ENCODE peak calls at places on chromosome 1, in seven cellular contexts. One of them, this sample, is unnamed.

GRCh38 chr1:3379934-3380333 is 74.5 kb upstream of the ARHGEF16 start:
- DNase-seq in heart left ventricle: no peak
- DNase-seq in suprapubic skin: no peak
- DNase-seq in endodermal cell: no peak
- DNase-seq in right cardiac atrium: no peak
- DNase-seq in lung: no peak
- DNase-seq in left ventricle myocardium inferior: no peak
- DNase-seq in this sample: no peak

GRCh38 chr1:6267686-6268281 is 6.9 kb upstream of the GPR153 start:
- DNase-seq in endodermal cell: no peak
- DNase-seq in right cardiac atrium: no peak
- DNase-seq in lung: no peak
- DNase-seq in suprapubic skin: no peak
- DNase-seq in left ventricle myocardium inferior: no peak
- DNase-seq in heart left ventricle: no peak
- DNase-seq in this sample: no peak

GRCh38 chr1:67126974-67127373 is 7.8 kb downstream of the C1orf141 start:
- DNase-seq in suprapubic skin: no peak
- DNase-seq in lung: no peak
- DNase-seq in left ventricle myocardium inferior: no peak
- DNase-seq in right cardiac atrium: no peak
- DNase-seq in heart left ventricle: no peak
- DNase-seq in endodermal cell: no peak
- DNase-seq in this sample: no peak

GRCh38 chr1:108053291-108054023 is 88.5 kb upstream of the VAV3 start:
- DNase-seq in endodermal cell: no peak
- DNase-seq in heart left ventricle: no peak
- DNase-seq in left ventricle myocardium inferior: no peak
- DNase-seq in right cardiac atrium: no peak
- DNase-seq in suprapubic skin: no peak
- DNase-seq in lung: no peak
- DNase-seq in this sample: no peak

GRCh38 chr1:184031127-184032107 is 6.1 kb downstream of the COLGALT2 start:
- DNase-seq in heart left ventricle: no peak
- DNase-seq in suprapubic skin: no peak
- DNase-seq in left ventricle myocardium inferior: no peak
- DNase-seq in right cardiac atrium: no peak
- DNase-seq in endodermal cell: no peak
- DNase-seq in lung: no peak
- DNase-seq in this sample: no peak

GRCh38 chr1:93938461-93939145 is 29.4 kb upstream of the GCLM start:
- DNase-seq in heart left ventricle: no peak
- DNase-seq in suprapubic skin: no peak
- DNase-seq in right cardiac atrium: no peak
- DNase-seq in left ventricle myocardium inferior: no peak
- DNase-seq in lung: no peak
- DNase-seq in endodermal cell: no peak
- DNase-seq in this sample: no peak

GRCh38 chr1:92638498-92638897 is 146.4 kb downstream of the EVI5 start:
- DNase-seq in endodermal cell: no peak
- DNase-seq in left ventricle myocardium inferior: no peak
- DNase-seq in lung: no peak
- DNase-seq in suprapubic skin: no peak
- DNase-seq in heart left ventricle: no peak
- DNase-seq in right cardiac atrium: no peak
- DNase-seq in this sample: no peak

GRCh38 chr1:78170845-78171244 is 125.1 kb downstream of the GIPC2 start:
- DNase-seq in suprapubic skin: no peak
- DNase-seq in left ventricle myocardium inferior: no peak
- DNase-seq in right cardiac atrium: no peak
- DNase-seq in endodermal cell: no peak
- DNase-seq in heart left ventricle: no peak
- DNase-seq in lung: no peak
- DNase-seq in this sample: no peak

GRCh38 chr1:215002471-215002870 is 80.1 kb upstream of the KCNK2 start:
- DNase-seq in suprapubic skin: no peak
- DNase-seq in endodermal cell: no peak
- DNase-seq in left ventricle myocardium inferior: no peak
- DNase-seq in right cardiac atrium: no peak
- DNase-seq in lung: no peak
- DNase-seq in heart left ventricle: no peak
- DNase-seq in this sample: no peak

GRCh38 chr1:159508951-159509350 is 26.9 kb downstream of the OR10J5 start:
- DNase-seq in suprapubic skin: no peak
- DNase-seq in lung: no peak
- DNase-seq in right cardiac atrium: no peak
- DNase-seq in left ventricle myocardium inferior: no peak
- DNase-seq in heart left ventricle: no peak
- DNase-seq in endodermal cell: no peak
- DNase-seq in this sample: no peak

GRCh38 chr1:189027509-189027908 is 1450.2 kb downstream of the BRINP3 start:
- DNase-seq in endodermal cell: no peak
- DNase-seq in left ventricle myocardium inferior: no peak
- DNase-seq in heart left ventricle: no peak
- DNase-seq in suprapubic skin: no peak
- DNase-seq in right cardiac atrium: no peak
- DNase-seq in lung: no peak
- DNase-seq in this sample: no peak

GRCh38 chr1:46522184-46522968 is 29.1 kb downstream of the KNCN start:
- DNase-seq in right cardiac atrium: peak
- DNase-seq in heart left ventricle: no peak
- DNase-seq in left ventricle myocardium inferior: no peak
- DNase-seq in lung: peak
- DNase-seq in suprapubic skin: peak
- DNase-seq in endodermal cell: peak
- DNase-seq in this sample: no peak

GRCh38 chr1:12601690-12602632 is 16.0 kb downstream of the DHRS3 start:
- DNase-seq in lung: no peak
- DNase-seq in endodermal cell: no peak
- DNase-seq in left ventricle myocardium inferior: no peak
- DNase-seq in heart left ventricle: no peak
- DNase-seq in suprapubic skin: no peak
- DNase-seq in right cardiac atrium: peak
- DNase-seq in this sample: peak

GRCh38 chr1:119674835-119675289 is 26.8 kb upstream of the ZNF697 start:
- DNase-seq in heart left ventricle: no peak
- DNase-seq in lung: peak
- DNase-seq in left ventricle myocardium inferior: no peak
- DNase-seq in endodermal cell: no peak
- DNase-seq in suprapubic skin: peak
- DNase-seq in right cardiac atrium: peak
- DNase-seq in this sample: peak

GRCh38 chr1:119675349-119676343 is 27.6 kb upstream of the ZNF697 start:
- DNase-seq in heart left ventricle: peak
- DNase-seq in endodermal cell: peak
- DNase-seq in right cardiac atrium: peak
- DNase-seq in left ventricle myocardium inferior: peak
- DNase-seq in suprapubic skin: peak
- DNase-seq in lung: peak
- DNase-seq in this sample: peak

GRCh38 chr1:119673171-119673940 is 25.3 kb upstream of the ZNF697 start:
- DNase-seq in left ventricle myocardium inferior: no peak
- DNase-seq in heart left ventricle: no peak
- DNase-seq in suprapubic skin: no peak
- DNase-seq in endodermal cell: no peak
- DNase-seq in lung: no peak
- DNase-seq in right cardiac atrium: no peak
- DNase-seq in this sample: no peak

GRCh38 chr1:119676571-119677206 is 28.6 kb upstream of the ZNF697 start:
- DNase-seq in endodermal cell: no peak
- DNase-seq in left ventricle myocardium inferior: no peak
- DNase-seq in lung: peak
- DNase-seq in suprapubic skin: peak
- DNase-seq in right cardiac atrium: peak
- DNase-seq in heart left ventricle: no peak
- DNase-seq in this sample: no peak

GRCh38 chr1:119674110-119674509 is 26.0 kb upstream of the ZNF697 start:
- DNase-seq in suprapubic skin: no peak
- DNase-seq in endodermal cell: no peak
- DNase-seq in heart left ventricle: no peak
- DNase-seq in lung: no peak
- DNase-seq in left ventricle myocardium inferior: no peak
- DNase-seq in right cardiac atrium: no peak
- DNase-seq in this sample: no peak
- H3K27ac ChIP-seq in suprapubic skin: peak
- H3K27ac ChIP-seq in endodermal cell: peak
- H3K27ac ChIP-seq in heart left ventricle: no peak
- H3K27ac ChIP-seq in lung: no peak
- H3K27ac ChIP-seq in left ventricle myocardium inferior: no peak
- H3K27ac ChIP-seq in right cardiac atrium: no peak
- H3K27ac ChIP-seq in this sample: peak

DNA sequence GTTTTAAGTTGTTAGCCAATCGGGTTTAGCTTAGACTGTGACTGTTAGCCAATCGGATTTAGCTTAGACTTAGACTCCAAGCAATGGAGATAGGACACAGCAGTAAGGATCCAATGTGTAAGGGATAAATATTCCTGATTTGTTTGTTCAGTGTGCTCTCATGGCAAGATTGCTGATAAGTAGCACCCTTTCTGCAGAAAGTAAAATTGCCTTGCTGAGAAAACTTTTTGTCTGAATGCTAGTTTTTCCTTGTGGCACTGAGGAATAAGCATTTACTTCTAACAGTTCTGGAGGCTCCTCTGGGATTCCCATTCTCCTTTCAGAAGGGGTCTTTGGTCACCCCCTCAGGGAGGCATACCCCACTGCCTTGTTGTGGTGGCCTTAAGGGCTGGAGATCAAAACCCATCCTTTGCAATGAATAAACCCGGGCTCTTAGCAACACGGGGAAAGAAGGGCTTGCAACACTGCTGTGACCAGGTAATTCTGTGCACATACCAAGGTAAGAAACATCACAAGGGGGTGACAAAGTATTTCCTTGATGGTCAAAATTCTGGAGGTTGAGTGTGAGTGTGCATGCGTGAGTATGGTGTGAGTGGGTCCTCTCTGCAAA is 45.4 kb downstream of the SERINC2 start:
- DNase-seq in endodermal cell: no peak
- DNase-seq in heart left ventricle: no peak
- DNase-seq in lung: no peak
- DNase-seq in right cardiac atrium: no peak
- DNase-seq in suprapubic skin: no peak
- DNase-seq in left ventricle myocardium inferior: no peak
- DNase-seq in this sample: no peak
- H3K27ac ChIP-seq in endodermal cell: no peak
- H3K27ac ChIP-seq in heart left ventricle: no peak
- H3K27ac ChIP-seq in lung: no peak
- H3K27ac ChIP-seq in right cardiac atrium: no peak
- H3K27ac ChIP-seq in suprapubic skin: no peak
- H3K27ac ChIP-seq in left ventricle myocardium inferior: no peak
- H3K27ac ChIP-seq in this sample: no peak

DNA sequence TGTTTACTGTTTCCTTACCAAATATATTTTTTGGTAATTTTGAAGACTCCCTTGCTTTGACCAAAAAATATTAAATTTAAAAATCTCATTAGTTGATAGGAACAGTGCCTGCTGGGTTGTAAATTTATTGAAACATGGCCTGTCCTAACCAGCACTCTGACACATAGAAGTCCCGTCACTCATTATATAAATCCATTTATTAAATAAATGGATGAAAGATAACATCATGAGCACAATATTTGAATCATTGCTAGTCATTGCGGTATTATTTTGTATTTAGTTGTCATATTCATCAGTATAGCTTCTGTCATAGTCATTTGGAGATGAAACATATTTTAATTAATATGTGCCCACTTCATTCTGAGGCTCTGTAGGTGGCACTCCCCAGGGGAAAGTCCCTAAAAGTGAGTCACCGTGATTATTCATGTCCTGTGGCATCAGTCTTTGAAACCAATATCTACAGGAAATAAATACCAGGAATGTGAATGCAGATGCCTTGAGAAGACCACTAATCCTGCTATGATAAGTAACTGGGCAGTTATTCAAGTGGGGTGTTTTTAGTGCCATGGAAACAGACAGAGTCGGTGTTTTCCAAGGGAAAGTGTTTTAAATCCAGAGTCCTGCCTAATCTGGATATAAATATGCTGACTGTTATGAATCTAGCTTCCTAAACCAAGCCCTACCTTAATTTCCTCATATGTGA is 302.0 kb downstream of the DUSP10 start:
- DNase-seq in endodermal cell: no peak
- DNase-seq in suprapubic skin: no peak
- DNase-seq in lung: no peak
- DNase-seq in heart left ventricle: no peak
- DNase-seq in right cardiac atrium: no peak
- DNase-seq in left ventricle myocardium inferior: no peak
- DNase-seq in this sample: no peak
- H3K27ac ChIP-seq in endodermal cell: no peak
- H3K27ac ChIP-seq in suprapubic skin: no peak
- H3K27ac ChIP-seq in lung: no peak
- H3K27ac ChIP-seq in heart left ventricle: no peak
- H3K27ac ChIP-seq in right cardiac atrium: no peak
- H3K27ac ChIP-seq in left ventricle myocardium inferior: no peak
- H3K27ac ChIP-seq in this sample: peak

GRCh38 chr1:57599233-57599994 is 175.6 kb upstream of the DAB1 start:
- DNase-seq in lung: no peak
- DNase-seq in heart left ventricle: peak
- DNase-seq in left ventricle myocardium inferior: no peak
- DNase-seq in right cardiac atrium: no peak
- DNase-seq in suprapubic skin: no peak
- DNase-seq in endodermal cell: peak
- DNase-seq in this sample: no peak
- H3K27ac ChIP-seq in lung: no peak
- H3K27ac ChIP-seq in heart left ventricle: peak
- H3K27ac ChIP-seq in left ventricle myocardium inferior: no peak
- H3K27ac ChIP-seq in right cardiac atrium: no peak
- H3K27ac ChIP-seq in suprapubic skin: no peak
- H3K27ac ChIP-seq in endodermal cell: no peak
- H3K27ac ChIP-seq in this sample: no peak

This sample was measured in RWPE2.